ENCODE peak calls at places on chromosomes 13 and 19, in six cellular contexts. N is cardiac muscle cell, C is GM23248, B is psoas muscle, L is AG09309, R is kidney. G is an unnamed sample.

GRCh38 chr13:24671367-24672117 is 8.7 kb upstream of the ATP12A start:
- DNase-seq in N (peak), C (peak), B (no peak), L (peak), R (no peak), G (no peak)

GRCh38 chr19:41936961-41937360 is 8.7 kb upstream of the ERFL start:
- DNase-seq in N (no peak), C (no peak), B (no peak), L (no peak), R (no peak), G (no peak)

GRCh38 chr13:24180743-24181384 is 20.3 kb downstream of the SPATA13 start:
- DNase-seq in N (no peak), C (peak), B (no peak), L (no peak), R (no peak), G (no peak)

GRCh38 chr19:58395220-58395978 is at the start of gene RNF225:
- DNase-seq in N (no peak), C (no peak), B (no peak), L (no peak), R (peak), G (no peak)

GRCh38 chr19:3766520-3766919 is 4.0 kb downstream of the MRPL54 start:
- DNase-seq in N (no peak), C (no peak), B (no peak), L (no peak), R (no peak), G (no peak)

GRCh38 chr13:48156466-48156865 is 61.6 kb upstream of the MED4 start:
- DNase-seq in N (no peak), C (no peak), B (no peak), L (no peak), R (no peak), G (no peak)

GRCh38 chr19:55712804-55713631 is 25.2 kb downstream of the NLRP9 start:
- DNase-seq in N (no peak), C (no peak), B (no peak), L (no peak), R (no peak), G (no peak)

GRCh38 chr13:81051873-81052272 is 710.9 kb upstream of the SPRY2 start:
- DNase-seq in N (peak), C (no peak), B (no peak), L (no peak), R (no peak), G (no peak)

GRCh38 chr13:44884076-44884729 is 105.1 kb downstream of the NUFIP1 start:
- DNase-seq in N (no peak), C (peak), B (no peak), L (no peak), R (no peak), G (no peak)

GRCh38 chr19:3319643-3320353 is 46.6 kb upstream of the NFIC start:
- DNase-seq in N (no peak), C (peak), B (no peak), L (no peak), R (peak), G (no peak)

GRCh38 chr13:108269601-108270328 is at the start of gene TNFSF13B:
- DNase-seq in N (peak), C (peak), B (peak), L (no peak), R (peak), G (peak)

GRCh38 chr19:13051581-13052165 is 51.0 kb downstream of the LYL1 start:
- DNase-seq in N (peak), C (peak), B (peak), L (no peak), R (peak), G (peak)
- H3K4me3 ChIP-seq in N (no peak), C (no peak), B (peak), L (no peak), R (no peak), G (no peak)

GRCh38 chr13:95553614-95554385 is 1.3 kb downstream of the CLDN10 start:
- DNase-seq in N (peak), C (no peak), B (no peak), L (no peak), R (no peak), G (no peak)
- H3K4me3 ChIP-seq in N (no peak), C (no peak), B (no peak), L (no peak), R (peak), G (peak)

DNA sequence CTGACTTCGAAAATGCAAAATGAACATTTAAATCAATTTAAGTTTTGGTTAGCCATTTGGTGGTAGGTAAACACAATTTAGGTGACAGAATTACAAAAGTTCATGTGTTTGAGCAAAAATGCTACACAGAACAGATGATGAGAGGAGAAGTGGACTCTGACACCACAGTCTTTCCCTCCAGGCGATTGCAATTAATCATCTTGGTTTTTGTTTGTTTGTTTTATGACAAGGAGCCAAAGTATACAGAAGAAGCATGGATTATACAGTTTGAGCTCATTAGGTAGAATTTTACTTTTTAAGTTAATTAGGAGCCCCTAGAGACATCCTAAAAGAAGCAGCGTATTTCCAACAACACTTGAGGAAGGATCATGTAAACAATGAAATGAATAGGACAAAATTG is 49.3 kb upstream of the FREM2 start:
- DNase-seq in N (no peak), C (no peak), B (no peak), L (no peak), R (no peak), G (no peak)
- H3K4me3 ChIP-seq in N (no peak), C (no peak), B (no peak), L (no peak), R (no peak), G (no peak)

GRCh38 chr19:38877781-38878574 is at the start of gene RINL:
- DNase-seq in N (no peak), C (no peak), B (peak), L (no peak), R (no peak), G (peak)
- H3K4me3 ChIP-seq in N (no peak), C (no peak), B (no peak), L (no peak), R (no peak), G (no peak)

DNA sequence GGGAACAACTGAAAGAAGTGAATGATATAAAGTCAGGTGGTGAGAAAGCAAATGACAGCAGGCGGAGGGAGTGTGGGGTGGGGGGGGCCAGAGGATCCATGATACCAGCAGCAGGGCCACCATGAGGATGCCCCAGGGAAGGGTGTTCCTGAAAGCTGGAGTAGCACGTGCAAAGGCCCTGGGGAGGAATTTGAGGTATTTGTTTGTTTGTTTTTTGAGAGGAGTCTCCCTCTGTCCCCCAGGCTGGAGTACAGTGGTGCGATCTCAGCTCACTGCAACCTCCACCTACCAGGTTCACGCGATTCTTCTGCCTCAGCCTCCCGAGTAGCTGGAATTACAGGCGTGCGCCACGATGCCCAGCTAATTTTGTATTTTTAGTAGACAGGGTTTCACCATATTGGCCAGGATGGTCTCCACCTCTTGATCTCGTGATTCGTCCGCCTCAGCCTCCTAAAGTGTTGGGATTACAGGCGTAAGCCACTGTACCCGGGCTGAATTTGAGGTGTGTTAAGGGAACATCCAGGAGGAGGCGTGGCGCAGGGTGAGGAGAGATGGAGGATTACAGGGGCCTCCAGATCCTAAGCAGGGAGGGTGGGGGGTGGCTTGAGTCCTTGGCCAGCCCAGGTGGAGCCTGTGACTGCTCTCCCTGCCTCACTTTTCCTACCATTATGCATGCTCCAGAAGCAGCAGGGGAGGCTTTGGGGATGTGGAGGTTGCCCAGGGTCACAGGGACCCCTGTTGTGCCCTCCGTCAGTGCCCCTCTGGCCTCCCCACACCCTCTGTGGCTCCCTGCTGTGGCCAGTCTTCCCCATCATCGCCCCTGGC is 12.4 kb upstream of the JUND start:
- DNase-seq in N (no peak), C (no peak), B (no peak), L (no peak), R (no peak), G (no peak)
- H3K4me3 ChIP-seq in N (no peak), C (peak), B (peak), L (no peak), R (peak), G (no peak)

DNA sequence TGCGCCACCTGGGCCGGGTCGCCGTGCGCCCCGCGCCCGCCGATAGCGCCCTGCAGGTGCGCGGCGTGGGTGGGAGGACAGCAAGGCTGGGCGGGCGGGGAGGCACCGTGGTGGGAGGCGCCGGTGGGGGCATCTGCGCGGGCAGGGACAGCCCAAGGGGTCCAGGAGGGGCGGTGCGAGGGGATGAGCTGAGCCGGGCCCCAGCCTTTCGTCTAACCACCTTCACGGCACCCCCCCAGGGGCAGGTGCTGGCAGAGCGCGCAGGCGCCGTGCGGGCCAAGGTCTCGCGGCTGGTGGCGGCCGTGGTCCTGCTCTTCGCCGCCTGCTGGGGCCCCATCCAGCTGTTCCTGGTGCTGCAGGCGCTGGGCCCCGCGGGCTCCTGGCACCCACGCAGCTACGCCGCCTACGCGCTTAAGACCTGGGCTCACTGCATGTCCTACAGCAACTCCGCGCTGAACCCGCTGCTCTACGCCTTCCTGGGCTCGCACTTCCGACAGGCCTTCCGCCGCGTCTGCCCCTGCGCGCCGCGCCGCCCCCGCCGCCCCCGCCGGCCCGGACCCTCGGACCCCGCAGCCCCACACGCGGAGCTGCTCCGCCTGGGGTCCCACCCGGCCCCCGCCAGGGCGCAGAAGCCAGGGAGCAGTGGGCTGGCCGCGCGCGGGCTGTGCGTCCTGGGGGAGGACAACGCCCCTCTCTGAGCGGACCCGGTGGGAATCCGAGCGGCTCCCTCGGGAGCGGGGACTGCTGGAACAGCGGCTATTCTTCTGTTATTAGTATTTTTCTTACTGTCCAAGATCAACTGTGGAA is 3.1 kb downstream of the KISS1R start:
- DNase-seq in N (peak), C (peak), B (no peak), L (no peak), R (no peak), G (no peak)
- H3K4me3 ChIP-seq in N (peak), C (no peak), B (peak), L (no peak), R (no peak), G (peak)

GRCh38 chr19:2303209-2303798 is 4.7 kb downstream of the LINGO3 start:
- DNase-seq in N (no peak), C (no peak), B (no peak), L (no peak), R (no peak), G (no peak)
- H3K4me3 ChIP-seq in N (no peak), C (no peak), B (no peak), L (no peak), R (no peak), G (no peak)

GRCh38 chr19:13025819-13026477 is 30.7 kb downstream of the NFIX start:
- DNase-seq in N (no peak), C (no peak), B (no peak), L (no peak), R (no peak), G (no peak)
- H3K4me3 ChIP-seq in N (no peak), C (peak), B (peak), L (peak), R (peak), G (peak)

GRCh38 chr19:46623915-46624502 is 880 bp downstream of the PTGIR start:
- DNase-seq in N (no peak), C (no peak), B (no peak), L (no peak), R (no peak), G (no peak)
- H3K4me3 ChIP-seq in N (no peak), C (peak), B (peak), L (peak), R (peak), G (peak)

G was measured in right cardiac atrium.